ENCODE peak calls at places on chromosome 10, in eight cellular contexts. One of them, this sample, is unnamed.
A peak's percentile ranks its signal among the peaks of the same experiment; 100 is the strongest.

GRCh38 chr10:97090035-97090434 is 95.7 kb downstream of the SLIT1 start:
- DNase-seq in retina: no peak
- DNase-seq in M059J: no peak
- DNase-seq in AML-193: no peak
- DNase-seq in anterior cingulate cortex: no peak
- DNase-seq in GM12892: no peak
- DNase-seq in mucosa of descending colon: no peak
- DNase-seq in heart left ventricle: no peak
- DNase-seq in this sample: no peak

GRCh38 chr10:112687647-112688046 is 240.6 kb downstream of the VTI1A start:
- DNase-seq in GM12892: no peak
- DNase-seq in M059J: peak; percentile 12
- DNase-seq in AML-193: no peak
- DNase-seq in mucosa of descending colon: no peak
- DNase-seq in anterior cingulate cortex: no peak
- DNase-seq in retina: no peak
- DNase-seq in heart left ventricle: no peak
- DNase-seq in this sample: no peak

GRCh38 chr10:109866168-109866994 is 56.9 kb downstream of the XPNPEP1 start:
- DNase-seq in anterior cingulate cortex: no peak
- DNase-seq in heart left ventricle: peak; percentile 51
- DNase-seq in AML-193: no peak
- DNase-seq in mucosa of descending colon: no peak
- DNase-seq in retina: peak; percentile 55
- DNase-seq in M059J: peak; percentile 9
- DNase-seq in GM12892: no peak
- DNase-seq in this sample: no peak

GRCh38 chr10:112006831-112007230 is 176.7 kb downstream of the GPAM start:
- DNase-seq in AML-193: no peak
- DNase-seq in heart left ventricle: no peak
- DNase-seq in mucosa of descending colon: no peak
- DNase-seq in M059J: no peak
- DNase-seq in GM12892: no peak
- DNase-seq in anterior cingulate cortex: no peak
- DNase-seq in retina: no peak
- DNase-seq in this sample: no peak

GRCh38 chr10:13658864-13659685 is 72.3 kb downstream of the PRPF18 start:
- DNase-seq in M059J: no peak
- DNase-seq in anterior cingulate cortex: peak; percentile 57
- DNase-seq in mucosa of descending colon: no peak
- DNase-seq in retina: peak; percentile 44
- DNase-seq in heart left ventricle: peak; percentile 63
- DNase-seq in AML-193: no peak
- DNase-seq in GM12892: no peak
- DNase-seq in this sample: no peak

GRCh38 chr10:116329153-116329552 is 4.9 kb downstream of the CCDC172 start:
- DNase-seq in mucosa of descending colon: no peak
- DNase-seq in retina: no peak
- DNase-seq in GM12892: no peak
- DNase-seq in M059J: no peak
- DNase-seq in heart left ventricle: no peak
- DNase-seq in AML-193: no peak
- DNase-seq in anterior cingulate cortex: no peak
- DNase-seq in this sample: no peak

GRCh38 chr10:99534456-99534938 is 1.8 kb downstream of the NKX2-3 start:
- DNase-seq in GM12892: no peak
- DNase-seq in mucosa of descending colon: no peak
- DNase-seq in anterior cingulate cortex: no peak
- DNase-seq in M059J: no peak
- DNase-seq in heart left ventricle: no peak
- DNase-seq in retina: no peak
- DNase-seq in AML-193: no peak
- DNase-seq in this sample: no peak

GRCh38 chr10:78876449-78876848 is 192.3 kb upstream of the ZMIZ1 start:
- DNase-seq in M059J: no peak
- DNase-seq in retina: no peak
- DNase-seq in GM12892: no peak
- DNase-seq in anterior cingulate cortex: no peak
- DNase-seq in heart left ventricle: no peak
- DNase-seq in mucosa of descending colon: no peak
- DNase-seq in AML-193: no peak
- DNase-seq in this sample: no peak

GRCh38 chr10:121444515-121444914 is 153.7 kb downstream of the FGFR2 start:
- DNase-seq in retina: no peak
- DNase-seq in M059J: no peak
- DNase-seq in mucosa of descending colon: no peak
- DNase-seq in heart left ventricle: no peak
- DNase-seq in anterior cingulate cortex: no peak
- DNase-seq in AML-193: no peak
- DNase-seq in GM12892: no peak
- DNase-seq in this sample: no peak

GRCh38 chr10:107264742-107265141 is 100.2 kb upstream of the SORCS1 start:
- DNase-seq in heart left ventricle: no peak
- DNase-seq in AML-193: peak; percentile 12
- DNase-seq in anterior cingulate cortex: no peak
- DNase-seq in mucosa of descending colon: no peak
- DNase-seq in M059J: no peak
- DNase-seq in GM12892: no peak
- DNase-seq in retina: no peak
- DNase-seq in this sample: no peak

GRCh38 chr10:128361487-128361886 is 235.3 kb upstream of the MKI67 start:
- DNase-seq in mucosa of descending colon: no peak
- DNase-seq in GM12892: no peak
- DNase-seq in retina: no peak
- DNase-seq in M059J: no peak
- DNase-seq in anterior cingulate cortex: no peak
- DNase-seq in AML-193: no peak
- DNase-seq in heart left ventricle: no peak
- DNase-seq in this sample: no peak

GRCh38 chr10:77516575-77516974 is 121.0 kb downstream of the KCNMA1 start:
- DNase-seq in heart left ventricle: no peak
- DNase-seq in GM12892: no peak
- DNase-seq in mucosa of descending colon: no peak
- DNase-seq in M059J: no peak
- DNase-seq in retina: no peak
- DNase-seq in AML-193: no peak
- DNase-seq in anterior cingulate cortex: no peak
- DNase-seq in this sample: no peak

GRCh38 chr10:48287417-48288391 is 13.2 kb upstream of the FRMPD2 start:
- DNase-seq in heart left ventricle: no peak
- DNase-seq in GM12892: no peak
- DNase-seq in mucosa of descending colon: no peak
- DNase-seq in AML-193: no peak
- DNase-seq in M059J: peak; percentile 89
- DNase-seq in anterior cingulate cortex: peak; percentile 70
- DNase-seq in retina: peak; percentile 56
- DNase-seq in this sample: no peak

GRCh38 chr10:26779176-26779860 is 81.4 kb downstream of the ABI1 start:
- DNase-seq in GM12892: no peak
- DNase-seq in anterior cingulate cortex: no peak
- DNase-seq in mucosa of descending colon: no peak
- DNase-seq in retina: no peak
- DNase-seq in M059J: no peak
- DNase-seq in AML-193: no peak
- DNase-seq in heart left ventricle: no peak
- DNase-seq in this sample: no peak

GRCh38 chr10:84310470-84310869 is 17.9 kb upstream of the CCSER2 start:
- DNase-seq in anterior cingulate cortex: no peak
- DNase-seq in AML-193: no peak
- DNase-seq in mucosa of descending colon: no peak
- DNase-seq in retina: no peak
- DNase-seq in heart left ventricle: no peak
- DNase-seq in GM12892: no peak
- DNase-seq in M059J: peak; percentile 71
- DNase-seq in this sample: no peak